ENCODE peak calls at places on chromosomes 5 and 9, in eight cellular contexts. One of them, this sample, is unnamed.
A peak's percentile ranks its signal among the peaks of the same experiment; 100 is the strongest.

GRCh38 chr5:124887223-124887622 is 140.8 kb upstream of the ZNF608 start:
- DNase-seq in breast epithelium: no peak
- DNase-seq in Peyer's patch: no peak
- DNase-seq in sigmoid colon: no peak
- DNase-seq in IMR-90: no peak
- DNase-seq in lower leg skin: no peak
- DNase-seq in heart left ventricle: no peak
- DNase-seq in prostate gland: no peak
- DNase-seq in this sample: peak; percentile 47

GRCh38 chr5:174084691-174085154 is 39.2 kb downstream of the NSG2 start:
- DNase-seq in prostate gland: no peak
- DNase-seq in Peyer's patch: no peak
- DNase-seq in IMR-90: no peak
- DNase-seq in sigmoid colon: no peak
- DNase-seq in lower leg skin: no peak
- DNase-seq in heart left ventricle: no peak
- DNase-seq in breast epithelium: no peak
- DNase-seq in this sample: no peak

GRCh38 chr5:55593115-55593472 is 58.3 kb upstream of the PLPP1 start:
- DNase-seq in lower leg skin: no peak
- DNase-seq in breast epithelium: no peak
- DNase-seq in Peyer's patch: no peak
- DNase-seq in prostate gland: peak; percentile 67
- DNase-seq in heart left ventricle: no peak
- DNase-seq in IMR-90: no peak
- DNase-seq in sigmoid colon: no peak
- DNase-seq in this sample: no peak

GRCh38 chr5:124617787-124618186 is 128.7 kb downstream of the ZNF608 start:
- DNase-seq in lower leg skin: no peak
- DNase-seq in IMR-90: no peak
- DNase-seq in Peyer's patch: no peak
- DNase-seq in heart left ventricle: no peak
- DNase-seq in sigmoid colon: no peak
- DNase-seq in prostate gland: no peak
- DNase-seq in breast epithelium: no peak
- DNase-seq in this sample: no peak

GRCh38 chr9:3931058-3931457 is 368.8 kb downstream of the GLIS3 start:
- DNase-seq in prostate gland: no peak
- DNase-seq in Peyer's patch: no peak
- DNase-seq in lower leg skin: no peak
- DNase-seq in breast epithelium: no peak
- DNase-seq in heart left ventricle: no peak
- DNase-seq in sigmoid colon: no peak
- DNase-seq in IMR-90: no peak
- DNase-seq in this sample: no peak

GRCh38 chr9:99822096-99822595 is 461 bp downstream of the NR4A3 start:
- DNase-seq in lower leg skin: no peak
- DNase-seq in IMR-90: no peak
- DNase-seq in Peyer's patch: no peak
- DNase-seq in breast epithelium: no peak
- DNase-seq in prostate gland: peak; percentile 6
- DNase-seq in sigmoid colon: no peak
- DNase-seq in heart left ventricle: no peak
- DNase-seq in this sample: peak; percentile 24

GRCh38 chr5:14861123-14861757 is 10.3 kb downstream of the ANKH start:
- DNase-seq in lower leg skin: no peak
- DNase-seq in breast epithelium: no peak
- DNase-seq in prostate gland: no peak
- DNase-seq in sigmoid colon: no peak
- DNase-seq in Peyer's patch: no peak
- DNase-seq in IMR-90: no peak
- DNase-seq in heart left ventricle: no peak
- DNase-seq in this sample: no peak

GRCh38 chr9:1362845-1363244 is 312.7 kb downstream of the DMRT2 start:
- DNase-seq in sigmoid colon: no peak
- DNase-seq in lower leg skin: no peak
- DNase-seq in IMR-90: no peak
- DNase-seq in heart left ventricle: no peak
- DNase-seq in Peyer's patch: no peak
- DNase-seq in breast epithelium: no peak
- DNase-seq in prostate gland: no peak
- DNase-seq in this sample: no peak

GRCh38 chr9:3868466-3868865 is 342.7 kb upstream of the RFX3 start:
- DNase-seq in heart left ventricle: no peak
- DNase-seq in breast epithelium: no peak
- DNase-seq in lower leg skin: no peak
- DNase-seq in sigmoid colon: no peak
- DNase-seq in IMR-90: no peak
- DNase-seq in prostate gland: no peak
- DNase-seq in Peyer's patch: no peak
- DNase-seq in this sample: no peak

GRCh38 chr9:129359871-129360536 is 181.9 kb upstream of the IER5L start:
- DNase-seq in sigmoid colon: no peak
- DNase-seq in IMR-90: no peak
- DNase-seq in lower leg skin: no peak
- DNase-seq in prostate gland: no peak
- DNase-seq in Peyer's patch: no peak
- DNase-seq in breast epithelium: no peak
- DNase-seq in heart left ventricle: peak; percentile 27
- DNase-seq in this sample: no peak

GRCh38 chr9:89745601-89746376 is 141.0 kb downstream of the GADD45G start:
- DNase-seq in IMR-90: no peak
- DNase-seq in Peyer's patch: no peak
- DNase-seq in breast epithelium: no peak
- DNase-seq in lower leg skin: no peak
- DNase-seq in heart left ventricle: no peak
- DNase-seq in prostate gland: no peak
- DNase-seq in sigmoid colon: no peak
- DNase-seq in this sample: no peak

GRCh38 chr5:62661126-62661525 is 82.5 kb downstream of the LRRC70 start:
- DNase-seq in heart left ventricle: no peak
- DNase-seq in breast epithelium: no peak
- DNase-seq in IMR-90: no peak
- DNase-seq in lower leg skin: no peak
- DNase-seq in sigmoid colon: no peak
- DNase-seq in Peyer's patch: no peak
- DNase-seq in prostate gland: no peak
- DNase-seq in this sample: no peak

GRCh38 chr5:39119404-39120051 is 45.3 kb upstream of the RICTOR start:
- DNase-seq in sigmoid colon: no peak
- DNase-seq in IMR-90: no peak
- DNase-seq in breast epithelium: no peak
- DNase-seq in prostate gland: no peak
- DNase-seq in heart left ventricle: no peak
- DNase-seq in lower leg skin: no peak
- DNase-seq in Peyer's patch: no peak
- DNase-seq in this sample: no peak

GRCh38 chr5:150778103-150778516 is 447 bp upstream of the SMIM3 start:
- DNase-seq in heart left ventricle: no peak
- DNase-seq in IMR-90: peak; percentile 51
- DNase-seq in sigmoid colon: no peak
- DNase-seq in Peyer's patch: no peak
- DNase-seq in prostate gland: no peak
- DNase-seq in breast epithelium: no peak
- DNase-seq in lower leg skin: no peak
- DNase-seq in this sample: no peak

GRCh38 chr5:154937186-154937717 is 759 bp downstream of the GEMIN5 start:
- DNase-seq in prostate gland: no peak
- DNase-seq in IMR-90: peak; percentile 17
- DNase-seq in sigmoid colon: no peak
- DNase-seq in breast epithelium: no peak
- DNase-seq in heart left ventricle: no peak
- DNase-seq in Peyer's patch: no peak
- DNase-seq in lower leg skin: no peak
- DNase-seq in this sample: no peak

GRCh38 chr9:137040568-137040967 is 5.4 kb downstream of the NPDC1 start:
- DNase-seq in sigmoid colon: no peak
- DNase-seq in breast epithelium: no peak
- DNase-seq in IMR-90: no peak
- DNase-seq in prostate gland: no peak
- DNase-seq in lower leg skin: no peak
- DNase-seq in Peyer's patch: no peak
- DNase-seq in heart left ventricle: no peak
- DNase-seq in this sample: no peak

GRCh38 chr5:143004361-143004802 is 234.2 kb downstream of the ARHGAP26 start:
- DNase-seq in Peyer's patch: no peak
- DNase-seq in IMR-90: no peak
- DNase-seq in lower leg skin: no peak
- DNase-seq in prostate gland: no peak
- DNase-seq in heart left ventricle: no peak
- DNase-seq in breast epithelium: no peak
- DNase-seq in sigmoid colon: no peak
- DNase-seq in this sample: no peak

GRCh38 chr5:143003328-143003636 is 233.1 kb downstream of the ARHGAP26 start:
- DNase-seq in breast epithelium: no peak
- DNase-seq in sigmoid colon: no peak
- DNase-seq in heart left ventricle: no peak
- DNase-seq in Peyer's patch: no peak
- DNase-seq in prostate gland: no peak
- DNase-seq in lower leg skin: no peak
- DNase-seq in IMR-90: no peak
- DNase-seq in this sample: no peak

GRCh38 chr5:143002459-143003327 is 232.5 kb downstream of the ARHGAP26 start:
- DNase-seq in lower leg skin: no peak
- DNase-seq in IMR-90: peak; percentile 86
- DNase-seq in prostate gland: no peak
- DNase-seq in breast epithelium: no peak
- DNase-seq in sigmoid colon: no peak
- DNase-seq in Peyer's patch: no peak
- DNase-seq in heart left ventricle: no peak
- DNase-seq in this sample: no peak

GRCh38 chr5:142998316-142998862 is 228.2 kb downstream of the ARHGAP26 start:
- DNase-seq in heart left ventricle: no peak
- DNase-seq in IMR-90: no peak
- DNase-seq in lower leg skin: no peak
- DNase-seq in prostate gland: no peak
- DNase-seq in sigmoid colon: no peak
- DNase-seq in Peyer's patch: no peak
- DNase-seq in breast epithelium: no peak
- DNase-seq in this sample: no peak

DNA sequence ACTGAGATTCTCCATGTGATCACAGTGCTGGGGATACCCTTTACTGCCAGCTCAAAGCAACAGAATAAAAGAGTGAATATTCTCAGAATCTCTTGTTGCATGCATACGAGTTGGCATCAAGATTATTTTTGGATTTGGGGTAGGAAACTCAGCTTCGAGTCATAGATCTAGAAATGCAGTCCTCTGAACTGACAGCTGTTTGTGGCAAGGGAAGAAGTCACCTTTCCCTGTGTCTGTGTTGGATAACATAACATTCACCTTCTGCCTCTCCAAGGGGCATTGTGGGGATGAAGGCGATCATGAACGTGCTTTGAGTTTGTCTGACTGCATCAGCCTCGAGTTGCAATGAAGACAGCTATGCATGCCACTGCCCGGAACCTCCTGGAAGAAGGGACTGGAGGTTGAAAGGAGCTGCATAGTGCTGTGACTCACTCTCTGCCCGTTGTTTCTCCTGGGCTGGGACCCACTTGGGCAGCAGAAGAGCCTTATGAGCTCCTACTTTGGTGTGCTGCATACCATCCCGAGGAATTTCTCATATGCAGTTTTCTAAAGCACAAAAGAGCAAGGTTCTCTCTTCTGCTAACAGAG is 231.7 kb downstream of the ARHGAP26 start:
- DNase-seq in Peyer's patch: no peak
- DNase-seq in sigmoid colon: no peak
- DNase-seq in prostate gland: no peak
- DNase-seq in lower leg skin: no peak
- DNase-seq in breast epithelium: no peak
- DNase-seq in heart left ventricle: no peak
- DNase-seq in IMR-90: peak; percentile 84
- DNase-seq in this sample: no peak
- TF ChIP-seq POLR2A in Peyer's patch: no peak
- TF ChIP-seq POLR2A in sigmoid colon: no peak
- TF ChIP-seq POLR2A in prostate gland: no peak
- TF ChIP-seq POLR2A in lower leg skin: no peak
- TF ChIP-seq POLR2A in breast epithelium: no peak
- TF ChIP-seq POLR2A in heart left ventricle: no peak
- TF ChIP-seq POLR2A in IMR-90: no peak
- TF ChIP-seq POLR2A in this sample: no peak

GRCh38 chr9:104991144-104991953 is 63.4 kb upstream of the ABCA1 start:
- DNase-seq in sigmoid colon: peak; percentile 99
- DNase-seq in IMR-90: peak; percentile 82
- DNase-seq in heart left ventricle: peak; percentile 95
- DNase-seq in lower leg skin: peak; percentile 98
- DNase-seq in breast epithelium: peak; percentile 82
- DNase-seq in prostate gland: peak; percentile 80
- DNase-seq in Peyer's patch: peak; percentile 87
- DNase-seq in this sample: peak; percentile 87
- TF ChIP-seq POLR2A in sigmoid colon: no peak
- TF ChIP-seq POLR2A in IMR-90: peak; percentile 37
- TF ChIP-seq POLR2A in heart left ventricle: peak; percentile 62
- TF ChIP-seq POLR2A in lower leg skin: no peak
- TF ChIP-seq POLR2A in breast epithelium: no peak
- TF ChIP-seq POLR2A in prostate gland: no peak
- TF ChIP-seq POLR2A in Peyer's patch: peak; percentile 39
- TF ChIP-seq POLR2A in this sample: peak; percentile 61

GRCh38 chr9:38022995-38023394 is 46.0 kb downstream of the SHB start:
- DNase-seq in heart left ventricle: no peak
- DNase-seq in prostate gland: peak; percentile 88
- DNase-seq in breast epithelium: peak; percentile 79
- DNase-seq in lower leg skin: no peak
- DNase-seq in Peyer's patch: no peak
- DNase-seq in IMR-90: no peak
- DNase-seq in sigmoid colon: no peak
- DNase-seq in this sample: no peak
- TF ChIP-seq POLR2A in heart left ventricle: no peak
- TF ChIP-seq POLR2A in prostate gland: no peak
- TF ChIP-seq POLR2A in breast epithelium: no peak
- TF ChIP-seq POLR2A in lower leg skin: no peak
- TF ChIP-seq POLR2A in Peyer's patch: no peak
- TF ChIP-seq POLR2A in IMR-90: no peak
- TF ChIP-seq POLR2A in sigmoid colon: no peak
- TF ChIP-seq POLR2A in this sample: no peak

DNA sequence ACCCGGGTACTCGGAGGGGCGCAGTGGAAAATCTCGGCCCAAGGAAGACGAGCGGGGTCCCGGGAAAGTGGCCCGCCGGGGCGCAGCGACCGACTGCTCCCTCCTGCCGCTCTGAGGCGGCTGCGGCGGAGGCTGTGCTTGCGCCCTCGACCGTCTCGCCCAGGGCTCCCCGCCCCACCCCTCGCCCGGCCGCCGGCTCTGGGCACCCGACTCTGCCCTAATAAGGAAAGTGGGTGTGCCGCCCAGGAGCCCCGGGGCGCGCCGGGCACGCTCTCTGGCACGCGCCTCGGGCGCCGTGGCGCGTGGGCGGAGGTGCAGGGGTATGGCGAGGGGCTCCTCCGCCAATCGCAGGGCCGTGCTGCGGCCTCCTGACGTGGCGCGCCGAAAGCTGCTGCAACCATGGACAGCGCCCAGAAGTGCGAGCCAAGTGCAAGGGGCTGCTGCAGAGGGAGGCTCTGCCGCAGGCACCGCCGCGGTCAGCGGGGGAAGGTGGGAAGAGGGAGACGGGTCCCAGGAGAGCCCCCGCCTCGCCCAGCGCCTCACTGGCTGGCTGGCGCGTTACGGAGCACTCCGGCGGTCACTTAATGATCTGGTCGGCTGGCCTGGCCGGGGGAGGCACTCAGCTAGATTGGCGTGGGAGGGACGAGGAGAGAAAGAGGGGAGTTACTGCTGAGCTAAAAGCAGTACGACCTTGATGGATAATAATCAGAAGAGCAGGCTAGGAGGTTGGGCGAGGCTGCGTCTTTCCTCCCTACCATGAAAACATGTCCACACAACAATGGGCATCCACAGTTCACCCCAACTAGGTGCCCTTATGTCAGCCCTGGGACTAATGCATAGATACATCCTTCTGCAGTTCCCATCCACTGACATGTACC is at the start of gene PRUNE2:
- DNase-seq in sigmoid colon: peak; percentile 94
- DNase-seq in Peyer's patch: peak; percentile 82
- DNase-seq in lower leg skin: peak; percentile 88
- DNase-seq in prostate gland: peak; percentile 55
- DNase-seq in heart left ventricle: peak; percentile 65
- DNase-seq in IMR-90: peak; percentile 79
- DNase-seq in breast epithelium: peak; percentile 52
- DNase-seq in this sample: peak; percentile 34
- TF ChIP-seq POLR2A in sigmoid colon: peak; percentile 88
- TF ChIP-seq POLR2A in Peyer's patch: peak; percentile 60
- TF ChIP-seq POLR2A in lower leg skin: no peak
- TF ChIP-seq POLR2A in prostate gland: peak; percentile 32
- TF ChIP-seq POLR2A in heart left ventricle: no peak
- TF ChIP-seq POLR2A in IMR-90: no peak
- TF ChIP-seq POLR2A in breast epithelium: no peak
- TF ChIP-seq POLR2A in this sample: peak; percentile 55